ENCODE peak calls at places on chromosomes 3 and 15, in ten cellular contexts. K, D, C, M, W, A, L, B, T and J are unnamed samples.
A peak's percentile ranks its signal among the peaks of the same experiment; 100 is the strongest.

GRCh38 chr3:197406266-197406665 is 107.9 kb upstream of the DLG1 start:
- DNase-seq in M (no peak), D (peak; percentile 32), K (peak; percentile 30), T (peak; percentile 57), L (no peak), W (peak; percentile 41), B (no peak), C (no peak), A (no peak), J (no peak)

GRCh38 chr3:64450396-64450956 is 225.2 kb upstream of the PRICKLE2 start:
- DNase-seq in C (no peak), W (no peak), T (no peak), M (no peak), L (no peak), D (no peak), B (no peak), A (no peak), K (no peak), J (no peak)

GRCh38 chr15:35032471-35032870 is 44.4 kb upstream of the ZNF770 start:
- DNase-seq in D (no peak), A (no peak), W (no peak), C (no peak), T (no peak), B (no peak), M (no peak), K (no peak), L (no peak), J (no peak)

GRCh38 chr15:66700802-66701421 is 1.1 kb upstream of the SMAD6 start:
- DNase-seq in T (peak; percentile 97), K (peak; percentile 97), M (peak; percentile 96), A (peak; percentile 93), W (peak; percentile 97), D (peak; percentile 96), C (peak; percentile 98), B (peak; percentile 94), L (peak; percentile 97), J (peak; percentile 96)

GRCh38 chr3:118262800-118263402 is 771.7 kb downstream of the IGSF11 start:
- DNase-seq in A (no peak), W (no peak), T (no peak), B (no peak), L (no peak), D (no peak), C (no peak), K (no peak), M (no peak), J (no peak)

GRCh38 chr15:53611145-53611920 is 148.1 kb downstream of the WDR72 start:
- DNase-seq in L (no peak), M (peak; percentile 11), B (no peak), A (no peak), T (no peak), W (no peak), K (peak; percentile 9), D (no peak), C (no peak), J (no peak)

GRCh38 chr15:99174567-99174966 is 69.7 kb downstream of the SYNM start:
- DNase-seq in M (no peak), B (peak; percentile 48), W (peak; percentile 38), A (no peak), C (no peak), K (no peak), T (peak; percentile 37), D (peak; percentile 28), L (no peak), J (no peak)

GRCh38 chr3:45760878-45761711 is 35.2 kb downstream of the SLC6A20 start:
- DNase-seq in A (peak; percentile 47), M (peak; percentile 85), C (peak; percentile 51), L (peak; percentile 58), W (peak; percentile 41), D (no peak), T (no peak), K (peak; percentile 23), B (peak; percentile 36), J (peak; percentile 64)

GRCh38 chr3:186117521-186118111 is 8.7 kb upstream of the ETV5 start:
- DNase-seq in A (peak; percentile 61), M (no peak), D (no peak), T (no peak), B (no peak), C (no peak), K (no peak), W (no peak), L (no peak), J (no peak)

GRCh38 chr3:98744283-98744682 is 18.9 kb upstream of the ST3GAL6 start:
- DNase-seq in B (no peak), C (no peak), M (no peak), K (no peak), A (peak; percentile 52), T (no peak), D (no peak), W (no peak), L (no peak), J (no peak)

GRCh38 chr3:129087138-129087702 is 26.6 kb downstream of the GP9 start:
- DNase-seq in T (peak; percentile 45), K (no peak), C (no peak), B (peak; percentile 65), L (no peak), W (peak; percentile 63), A (no peak), M (no peak), D (peak; percentile 33), J (no peak)

GRCh38 chr3:134197681-134198261 is 52.9 kb downstream of the RYK start:
- DNase-seq in L (no peak), M (peak; percentile 70), B (no peak), T (no peak), C (no peak), A (peak; percentile 59), W (no peak), K (peak; percentile 79), D (no peak), J (peak; percentile 47)

GRCh38 chr3:59566481-59566975 is 516.7 kb upstream of the CFAP20DC start:
- DNase-seq in W (no peak), B (peak; percentile 53), L (no peak), T (no peak), A (no peak), C (no peak), K (no peak), M (no peak), D (no peak), J (no peak)

GRCh38 chr3:104127830-104128229 is 1238.9 kb upstream of the ALCAM start:
- DNase-seq in D (no peak), C (no peak), L (no peak), M (no peak), B (no peak), K (no peak), T (no peak), W (no peak), A (no peak), J (no peak)

GRCh38 chr3:34106879-34107278 is 308.4 kb downstream of the PDCD6IP start:
- DNase-seq in M (peak; percentile 80), D (no peak), C (peak; percentile 54), A (peak; percentile 28), L (peak; percentile 25), W (no peak), K (peak; percentile 84), B (no peak), T (no peak), J (peak; percentile 38)

GRCh38 chr15:44698651-44699050 is 12.5 kb downstream of the PATL2 start:
- DNase-seq in M (no peak), T (no peak), W (no peak), A (no peak), L (no peak), C (no peak), D (no peak), K (no peak), B (no peak), J (no peak)

GRCh38 chr3:119357190-119357589 is 63.0 kb downstream of the ARHGAP31 start:
- DNase-seq in D (no peak), B (no peak), A (no peak), T (no peak), M (no peak), C (no peak), W (no peak), L (no peak), K (no peak), J (no peak)

DNA sequence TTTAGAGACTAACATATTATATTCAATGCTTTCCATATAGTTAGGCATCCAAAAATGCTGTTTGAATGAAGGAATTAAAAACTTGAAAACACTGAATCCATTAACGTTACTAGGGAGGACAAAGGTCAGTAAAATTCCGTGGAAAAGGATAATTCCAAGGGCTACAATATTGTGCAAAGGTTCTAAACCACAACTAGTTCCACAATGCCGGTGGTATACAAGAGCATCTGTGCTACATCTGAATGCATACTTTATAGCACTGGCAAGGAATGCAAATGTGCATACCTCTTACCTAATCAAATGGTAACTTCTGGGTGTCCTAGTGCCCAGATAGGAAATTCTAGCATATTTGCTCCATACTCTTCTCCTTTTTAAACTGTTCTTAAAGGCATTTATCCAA is 2.2 kb downstream of the ICE2 start:
- DNase-seq in K (no peak), T (no peak), B (no peak), L (no peak), M (no peak), A (no peak), C (no peak), W (no peak), D (no peak), J (no peak)
- H3K4me3 ChIP-seq in K (no peak overlapping the region), T (peak overlapping the region; percentile 92), B (no peak overlapping the region), L (no peak overlapping the region), M (no peak overlapping the region), A (no peak overlapping the region), C (no peak overlapping the region), W (no peak overlapping the region), D (no peak overlapping the region), J (no peak overlapping the region)

GRCh38 chr3:53384465-53385277 is 37.3 kb upstream of the DCP1A start:
- DNase-seq in D (no peak), K (no peak), C (no peak), L (no peak), W (no peak), A (no peak), B (no peak), T (no peak), M (no peak), J (no peak)
- H3K4me1 ChIP-seq in D (no peaks in the 10 kb centered on the region), K (no peaks in the 10 kb centered on the region), C (no peaks in the 10 kb centered on the region), L (no peaks in the 10 kb centered on the region), W (no peaks in the 10 kb centered on the region), A (no peaks in the 10 kb centered on the region), B (no peaks in the 10 kb centered on the region), T (no peaks in the 10 kb centered on the region), M (no peaks in the 10 kb centered on the region), J (no peaks in the 10 kb centered on the region)

DNA sequence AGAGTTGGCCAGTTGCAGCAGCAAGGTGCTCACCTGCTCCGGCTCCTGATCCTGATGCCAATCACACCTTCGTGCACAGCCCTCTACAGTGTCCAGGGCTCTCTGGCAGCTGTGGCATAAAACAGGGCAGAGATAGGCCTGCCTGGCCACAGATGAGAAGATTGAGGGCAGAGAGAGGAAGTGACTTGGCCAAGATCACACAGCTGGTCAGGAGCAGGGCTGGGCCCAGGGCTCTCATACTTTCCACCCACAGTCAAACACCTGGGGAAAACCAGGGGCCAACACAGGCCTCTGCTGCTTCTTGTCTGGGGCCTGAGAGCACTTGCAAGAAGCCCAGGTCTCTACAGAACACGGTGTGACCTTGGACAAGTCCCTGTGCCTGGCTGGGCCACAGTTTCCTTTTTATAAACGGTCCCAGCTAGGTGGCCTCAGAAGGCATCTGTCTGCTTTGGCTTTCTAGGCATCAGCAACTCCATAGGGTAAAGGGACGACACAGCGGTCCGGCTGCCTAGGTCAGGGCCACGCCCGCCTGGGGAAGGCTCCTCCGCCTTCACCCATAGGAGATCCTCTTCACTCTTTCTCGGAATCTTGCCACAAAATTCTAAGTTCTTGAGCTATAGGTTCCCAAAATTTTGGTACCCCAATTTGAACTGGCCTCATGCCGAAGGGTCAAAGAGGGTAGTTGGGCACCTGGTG is 3.1 kb downstream of the ATP2B2 start:
- DNase-seq in A (no peak), K (no peak), M (no peak), L (no peak), T (no peak), D (no peak), W (no peak), B (no peak), C (no peak), J (no peak)
- H3K27me3 ChIP-seq in A (peaks cover 68% of the 10 kb centered on the region), K (peaks cover 20% of the 10 kb centered on the region), M (peaks cover 7% of the 10 kb centered on the region), L (peaks cover 40% of the 10 kb centered on the region), T (peaks cover 100% of the 10 kb centered on the region), D (peaks cover 31% of the 10 kb centered on the region), W (peaks cover 52% of the 10 kb centered on the region), B (no peaks in the 10 kb centered on the region), C (peaks cover 21% of the 10 kb centered on the region), J (no peaks in the 10 kb centered on the region)

GRCh38 chr3:195056506-195056905 is 214.5 kb downstream of the XXYLT1 start:
- DNase-seq in M (no peak), L (no peak), C (no peak), B (no peak), T (no peak), A (no peak), W (no peak), D (no peak), K (no peak), J (no peak)
- H3K4me3 ChIP-seq in M (no peak overlapping the region), L (no peak overlapping the region), C (no peak overlapping the region), B (no peak overlapping the region), T (no peak overlapping the region), A (no peak overlapping the region), W (no peak overlapping the region), D (no peak overlapping the region), K (no peak overlapping the region), J (no peak overlapping the region)